ENCODE peak calls at places on chromosome 5, in six cellular contexts. J is nephron progenitor cell; D is CD4-positive, alpha-beta T cell; M is uterus; A is kidney; E is lung. R is an unnamed sample.

GRCh38 chr5:170503970-170504525 is at the start of gene KCNIP1:
- DNase-seq in E (no peak), M (no peak), D (no peak), A (no peak), J (peak; percentile 81), R (no peak)

GRCh38 chr5:173781826-173782670 is 106.1 kb upstream of the CPEB4 start:
- DNase-seq in J (no peak), E (peak; percentile 74), A (peak; percentile 91), M (peak; percentile 67), D (peak; percentile 64), R (no peak)

GRCh38 chr5:103582364-103582763 is 19.8 kb upstream of the NUDT12 start:
- DNase-seq in M (no peak), D (no peak), J (peak; percentile 41), E (no peak), A (no peak), R (no peak)

GRCh38 chr5:111851616-111852015 is 94.6 kb upstream of the NREP start:
- DNase-seq in D (no peak), E (no peak), M (no peak), A (no peak), J (no peak), R (no peak)

GRCh38 chr5:32767948-32768427 is 56.9 kb downstream of the NPR3 start:
- DNase-seq in M (no peak), D (no peak), J (no peak), E (no peak), A (no peak), R (no peak)

GRCh38 chr5:154058055-154059038 is 19.6 kb downstream of the MFAP3 start:
- DNase-seq in E (no peak), J (no peak), M (no peak), A (no peak), D (no peak), R (no peak)

GRCh38 chr5:114434396-114435219 is 72.7 kb downstream of the KCNN2 start:
- DNase-seq in A (no peak), E (no peak), M (no peak), D (no peak), J (no peak), R (no peak)

GRCh38 chr5:148179234-148179824 is 11.0 kb downstream of the SPINK14 start:
- DNase-seq in D (no peak), E (no peak), M (no peak), J (peak; percentile 4), A (no peak), R (no peak)

GRCh38 chr5:141681695-141682641 is at the start of gene ARAP3:
- DNase-seq in D (peak; percentile 53), E (peak; percentile 88), J (peak; percentile 73), M (peak; percentile 85), A (peak; percentile 95), R (no peak)

GRCh38 chr5:32042571-32042970 is 131.5 kb downstream of the GOLPH3 start:
- DNase-seq in J (no peak), D (no peak), A (no peak), E (no peak), M (no peak), R (no peak)

GRCh38 chr5:96548941-96549340 is 113.2 kb upstream of the CAST start:
- DNase-seq in E (no peak), J (no peak), M (no peak), D (no peak), A (no peak), R (no peak)

GRCh38 chr5:55969956-55970355 is 24.8 kb downstream of the IL6ST start:
- DNase-seq in A (no peak), M (no peak), E (no peak), D (no peak), J (no peak), R (no peak)

GRCh38 chr5:55604611-55605067 is 69.9 kb upstream of the PLPP1 start:
- DNase-seq in M (no peak), E (no peak), D (no peak), A (no peak), J (no peak), R (peak; percentile 49)

GRCh38 chr5:180813418-180813817 is 10.8 kb upstream of the MGAT1 start:
- DNase-seq in D (no peak), M (no peak), J (no peak), A (no peak), E (no peak), R (no peak)

GRCh38 chr5:102762828-102763227 is 7.7 kb downstream of the PAM start:
- DNase-seq in J (no peak), A (no peak), M (no peak), D (no peak), E (no peak), R (no peak)

GRCh38 chr5:128546658-128547281 is 8.7 kb upstream of the FBN2 start:
- DNase-seq in A (no peak), D (no peak), J (no peak), E (no peak), M (no peak), R (no peak)

GRCh38 chr5:73311291-73312110 is 137.1 kb downstream of the FOXD1 start:
- DNase-seq in D (no peak), A (peak; percentile 83), J (peak; percentile 62), E (no peak), M (no peak), R (peak; percentile 87)

GRCh38 chr5:110072646-110073045 is 382.9 kb downstream of the MAN2A1 start:
- DNase-seq in D (no peak), M (no peak), E (no peak), J (no peak), A (no peak), R (no peak)

GRCh38 chr5:56838409-56839039 is 23.2 kb downstream of the MAP3K1 start:
- DNase-seq in E (no peak), D (no peak), A (no peak), J (no peak), M (no peak), R (no peak)

GRCh38 chr5:142008813-142009212 is 4.0 kb downstream of the GNPDA1 start:
- DNase-seq in E (no peak), D (no peak), J (no peak), M (no peak), A (no peak), R (no peak)

GRCh38 chr5:167767775-167768174 is 523.7 kb upstream of the WWC1 start:
- DNase-seq in E (no peak), A (no peak), D (no peak), J (no peak), M (no peak), R (no peak)

GRCh38 chr5:90355635-90356034 is 53.9 kb downstream of the CETN3 start:
- DNase-seq in E (no peak), D (no peak), J (no peak), A (no peak), M (no peak), R (no peak)

GRCh38 chr5:61429906-61430305 is 97.8 kb downstream of the ZSWIM6 start:
- DNase-seq in J (no peak), D (no peak), M (no peak), E (no peak), A (no peak), R (no peak)

DNA sequence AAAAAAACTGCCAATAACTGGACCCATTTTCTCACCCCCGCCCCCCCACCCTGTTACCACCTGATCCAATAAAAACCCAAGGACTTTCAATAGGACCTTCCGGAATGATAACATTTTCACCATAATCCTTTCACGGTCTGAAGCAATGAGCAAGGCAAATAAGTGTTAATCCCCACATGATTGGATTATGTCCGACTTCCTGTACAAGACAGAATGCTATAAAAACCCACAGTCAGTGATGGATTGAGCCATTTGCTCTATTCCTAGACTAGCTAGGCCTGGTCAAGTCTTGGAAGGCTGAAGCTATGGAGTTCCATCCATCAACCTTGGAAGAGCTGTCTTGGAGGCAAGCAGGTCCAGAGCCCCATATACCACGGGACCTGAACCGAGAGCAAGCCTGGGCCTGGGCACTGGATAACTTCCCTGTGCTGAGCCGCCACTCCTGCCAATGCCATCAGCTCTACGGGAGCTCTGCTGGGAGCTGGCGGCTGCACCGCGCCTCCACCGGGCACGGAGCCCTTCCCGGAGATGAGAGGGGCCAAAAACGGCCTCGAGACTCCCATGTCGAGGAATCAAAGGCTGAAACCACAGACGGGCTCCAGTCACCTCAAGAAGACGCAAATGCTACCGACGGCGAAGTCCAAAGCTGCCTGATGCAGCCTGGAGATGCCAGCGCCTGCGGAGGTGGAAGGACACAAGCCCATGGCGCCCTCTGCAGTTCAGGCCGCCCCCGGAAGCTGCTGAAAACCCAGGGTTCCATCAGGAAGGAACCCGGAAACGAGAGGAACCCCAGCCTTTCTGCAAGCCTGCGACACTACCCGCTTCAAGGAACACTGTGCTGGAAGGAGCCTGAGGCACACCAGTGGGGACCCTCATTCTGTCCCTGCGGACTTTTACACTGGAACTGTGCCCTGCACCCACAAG is 69.2 kb downstream of the ANXA2R start:
- DNase-seq in M (no peak), J (no peak), E (no peak), D (no peak), A (no peak), R (no peak)
- TF ChIP-seq CTCF in M (no peak), J (no peak), E (no peak), D (peak; percentile 27), A (no peak), R (no peak)

DNA sequence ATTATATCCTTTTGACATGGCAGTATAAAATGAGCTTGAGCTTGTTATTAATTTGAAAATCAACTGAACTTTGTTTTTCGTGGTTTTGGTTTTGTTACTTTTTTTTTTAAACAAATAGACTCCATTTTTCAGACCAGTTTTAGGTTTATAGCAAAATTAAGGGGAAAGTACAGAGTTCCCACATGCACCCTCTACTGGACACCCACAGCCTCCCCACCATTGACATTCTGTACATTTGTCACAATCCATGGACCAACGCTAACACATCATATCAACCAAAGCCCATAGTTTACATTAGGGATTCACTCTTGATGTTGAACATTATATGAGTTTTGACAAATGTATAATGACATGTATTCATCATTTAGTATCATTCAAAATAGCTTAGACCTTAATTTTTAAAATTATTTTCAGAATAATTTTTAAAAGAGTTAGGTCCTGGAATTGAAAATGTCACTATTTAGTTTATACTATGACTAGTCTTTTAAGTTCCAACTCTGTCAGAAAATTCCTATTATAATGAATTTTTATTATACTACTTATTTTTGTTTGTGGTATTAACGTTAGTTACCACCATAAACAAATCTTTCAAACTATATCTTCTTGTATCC is 35.3 kb upstream of the JMY start:
- DNase-seq in A (no peak), J (no peak), M (no peak), D (no peak), E (no peak), R (no peak)
- TF ChIP-seq CTCF in A (peak; percentile 40), J (peak; percentile 30), M (no peak), D (peak; percentile 38), E (no peak), R (peak; percentile 54)

GRCh38 chr5:115849258-115849798 is 7.6 kb downstream of the AP3S1 start:
- DNase-seq in A (no peak), E (no peak), D (no peak), M (no peak), J (no peak), R (no peak)

GRCh38 chr5:115854139-115854538 is 12.4 kb downstream of the AP3S1 start:
- DNase-seq in M (no peak), D (no peak), E (no peak), A (no peak), J (no peak), R (no peak)

GRCh38 chr5:115847290-115847689 is 5.6 kb downstream of the AP3S1 start:
- DNase-seq in A (no peak), E (no peak), J (no peak), M (no peak), D (no peak), R (no peak)

GRCh38 chr5:115855959-115856358 is 14.2 kb downstream of the AP3S1 start:
- DNase-seq in D (no peak), A (no peak), E (no peak), M (no peak), J (no peak), R (no peak)

GRCh38 chr5:115850771-115851416 is 9.2 kb downstream of the AP3S1 start:
- DNase-seq in M (no peak), J (no peak), D (no peak), A (no peak), E (no peak), R (no peak)
- TF ChIP-seq CTCF in M (no peak), J (no peak), D (no peak), A (no peak), E (no peak), R (no peak)

GRCh38 chr5:1204693-1205242 is 3.4 kb downstream of the SLC6A19 start:
- DNase-seq in J (peak; percentile 52), A (no peak), D (no peak), E (no peak), M (no peak), R (no peak)
- TF ChIP-seq CTCF in J (peak; percentile 38), A (peak; percentile 7), D (no peak), E (no peak), M (peak; percentile 4), R (peak; percentile 38)